ENCODE peak calls at places on chromosomes 12 and 14, in nine cellular contexts. One of them, this sample, is unnamed.

GRCh38 chr12:95790912-95791849 is 617 bp upstream of the NTN4 start:
- DNase-seq in aorta: no peak
- DNase-seq in stimulated activated CD8-positive, alpha-beta memory T cell treated with anti-CD3 and anti-CD28 coated beads, Interleukin-4, amount 100 ng/mL, for 4 hours: no peak
- DNase-seq in ovary: peak
- DNase-seq in upper lobe of right lung: peak
- DNase-seq in AG08395: peak
- DNase-seq in occipital lobe: no peak
- DNase-seq in thoracic aorta: no peak
- DNase-seq in kidney: peak
- DNase-seq in this sample: no peak

GRCh38 chr12:76714415-76714814 is 49.5 kb upstream of the ZDHHC17 start:
- DNase-seq in aorta: no peak
- DNase-seq in stimulated activated CD8-positive, alpha-beta memory T cell treated with anti-CD3 and anti-CD28 coated beads, Interleukin-4, amount 100 ng/mL, for 4 hours: no peak
- DNase-seq in ovary: no peak
- DNase-seq in upper lobe of right lung: no peak
- DNase-seq in AG08395: no peak
- DNase-seq in occipital lobe: no peak
- DNase-seq in thoracic aorta: no peak
- DNase-seq in kidney: no peak
- DNase-seq in this sample: no peak

GRCh38 chr12:30967026-30967425 is 40.5 kb downstream of the TSPAN11 start:
- DNase-seq in aorta: no peak
- DNase-seq in stimulated activated CD8-positive, alpha-beta memory T cell treated with anti-CD3 and anti-CD28 coated beads, Interleukin-4, amount 100 ng/mL, for 4 hours: no peak
- DNase-seq in ovary: no peak
- DNase-seq in upper lobe of right lung: peak
- DNase-seq in AG08395: no peak
- DNase-seq in occipital lobe: no peak
- DNase-seq in thoracic aorta: no peak
- DNase-seq in kidney: peak
- DNase-seq in this sample: no peak

GRCh38 chr14:61662001-61662400 is 33.3 kb upstream of the HIF1A start:
- DNase-seq in aorta: no peak
- DNase-seq in stimulated activated CD8-positive, alpha-beta memory T cell treated with anti-CD3 and anti-CD28 coated beads, Interleukin-4, amount 100 ng/mL, for 4 hours: no peak
- DNase-seq in ovary: no peak
- DNase-seq in upper lobe of right lung: no peak
- DNase-seq in AG08395: no peak
- DNase-seq in occipital lobe: no peak
- DNase-seq in thoracic aorta: no peak
- DNase-seq in kidney: no peak
- DNase-seq in this sample: no peak

GRCh38 chr14:73785834-73786631 is 65.6 kb upstream of the PTGR2 start:
- DNase-seq in aorta: peak
- DNase-seq in stimulated activated CD8-positive, alpha-beta memory T cell treated with anti-CD3 and anti-CD28 coated beads, Interleukin-4, amount 100 ng/mL, for 4 hours: no peak
- DNase-seq in ovary: peak
- DNase-seq in upper lobe of right lung: peak
- DNase-seq in AG08395: peak
- DNase-seq in occipital lobe: peak
- DNase-seq in thoracic aorta: peak
- DNase-seq in kidney: peak
- DNase-seq in this sample: peak

GRCh38 chr12:12786371-12786715 is 884 bp downstream of the APOLD1 start:
- DNase-seq in aorta: no peak
- DNase-seq in stimulated activated CD8-positive, alpha-beta memory T cell treated with anti-CD3 and anti-CD28 coated beads, Interleukin-4, amount 100 ng/mL, for 4 hours: no peak
- DNase-seq in ovary: no peak
- DNase-seq in upper lobe of right lung: no peak
- DNase-seq in AG08395: no peak
- DNase-seq in occipital lobe: no peak
- DNase-seq in thoracic aorta: no peak
- DNase-seq in kidney: no peak
- DNase-seq in this sample: no peak

GRCh38 chr14:69005432-69006148 is 26.5 kb upstream of the ACTN1 start:
- DNase-seq in aorta: peak
- DNase-seq in stimulated activated CD8-positive, alpha-beta memory T cell treated with anti-CD3 and anti-CD28 coated beads, Interleukin-4, amount 100 ng/mL, for 4 hours: no peak
- DNase-seq in ovary: peak
- DNase-seq in upper lobe of right lung: no peak
- DNase-seq in AG08395: peak
- DNase-seq in occipital lobe: peak
- DNase-seq in thoracic aorta: peak
- DNase-seq in kidney: peak
- DNase-seq in this sample: no peak

GRCh38 chr14:76236172-76237130 is 84.7 kb downstream of the GPATCH2L start:
- DNase-seq in aorta: no peak
- DNase-seq in stimulated activated CD8-positive, alpha-beta memory T cell treated with anti-CD3 and anti-CD28 coated beads, Interleukin-4, amount 100 ng/mL, for 4 hours: no peak
- DNase-seq in ovary: no peak
- DNase-seq in upper lobe of right lung: no peak
- DNase-seq in AG08395: peak
- DNase-seq in occipital lobe: no peak
- DNase-seq in thoracic aorta: no peak
- DNase-seq in kidney: no peak
- DNase-seq in this sample: no peak

GRCh38 chr12:128779901-128780300 is 43.9 kb downstream of the SLC15A4 start:
- DNase-seq in aorta: no peak
- DNase-seq in stimulated activated CD8-positive, alpha-beta memory T cell treated with anti-CD3 and anti-CD28 coated beads, Interleukin-4, amount 100 ng/mL, for 4 hours: no peak
- DNase-seq in ovary: no peak
- DNase-seq in upper lobe of right lung: no peak
- DNase-seq in AG08395: no peak
- DNase-seq in occipital lobe: no peak
- DNase-seq in thoracic aorta: no peak
- DNase-seq in kidney: no peak
- DNase-seq in this sample: no peak

GRCh38 chr12:45232771-45233372 is 17.0 kb downstream of the ANO6 start:
- DNase-seq in aorta: peak
- DNase-seq in stimulated activated CD8-positive, alpha-beta memory T cell treated with anti-CD3 and anti-CD28 coated beads, Interleukin-4, amount 100 ng/mL, for 4 hours: no peak
- DNase-seq in ovary: peak
- DNase-seq in upper lobe of right lung: no peak
- DNase-seq in AG08395: peak
- DNase-seq in occipital lobe: peak
- DNase-seq in thoracic aorta: peak
- DNase-seq in kidney: no peak
- DNase-seq in this sample: no peak

GRCh38 chr12:114655934-114656697 is 27.9 kb downstream of the TBX3 start:
- DNase-seq in aorta: no peak
- DNase-seq in stimulated activated CD8-positive, alpha-beta memory T cell treated with anti-CD3 and anti-CD28 coated beads, Interleukin-4, amount 100 ng/mL, for 4 hours: no peak
- DNase-seq in ovary: peak
- DNase-seq in upper lobe of right lung: no peak
- DNase-seq in AG08395: no peak
- DNase-seq in occipital lobe: no peak
- DNase-seq in thoracic aorta: no peak
- DNase-seq in kidney: no peak
- DNase-seq in this sample: no peak

GRCh38 chr12:11727133-11727664 is 77.7 kb downstream of the ETV6 start:
- DNase-seq in aorta: no peak
- DNase-seq in stimulated activated CD8-positive, alpha-beta memory T cell treated with anti-CD3 and anti-CD28 coated beads, Interleukin-4, amount 100 ng/mL, for 4 hours: no peak
- DNase-seq in ovary: no peak
- DNase-seq in upper lobe of right lung: no peak
- DNase-seq in AG08395: no peak
- DNase-seq in occipital lobe: peak
- DNase-seq in thoracic aorta: no peak
- DNase-seq in kidney: no peak
- DNase-seq in this sample: no peak

GRCh38 chr14:106308839-106309389 is 782.5 kb downstream of the TMEM121 start:
- DNase-seq in aorta: peak
- DNase-seq in stimulated activated CD8-positive, alpha-beta memory T cell treated with anti-CD3 and anti-CD28 coated beads, Interleukin-4, amount 100 ng/mL, for 4 hours: peak
- DNase-seq in ovary: no peak
- DNase-seq in upper lobe of right lung: peak
- DNase-seq in AG08395: no peak
- DNase-seq in occipital lobe: no peak
- DNase-seq in thoracic aorta: no peak
- DNase-seq in kidney: peak
- DNase-seq in this sample: no peak

GRCh38 chr12:110224379-110225304 is 56.4 kb upstream of the ATP2A2 start:
- DNase-seq in aorta: no peak
- DNase-seq in stimulated activated CD8-positive, alpha-beta memory T cell treated with anti-CD3 and anti-CD28 coated beads, Interleukin-4, amount 100 ng/mL, for 4 hours: no peak
- DNase-seq in ovary: no peak
- DNase-seq in upper lobe of right lung: no peak
- DNase-seq in AG08395: peak
- DNase-seq in occipital lobe: peak
- DNase-seq in thoracic aorta: no peak
- DNase-seq in kidney: no peak
- DNase-seq in this sample: no peak

GRCh38 chr14:38721822-38722431 is 381.1 kb downstream of the SEC23A start:
- DNase-seq in aorta: peak
- DNase-seq in stimulated activated CD8-positive, alpha-beta memory T cell treated with anti-CD3 and anti-CD28 coated beads, Interleukin-4, amount 100 ng/mL, for 4 hours: no peak
- DNase-seq in ovary: no peak
- DNase-seq in upper lobe of right lung: no peak
- DNase-seq in AG08395: peak
- DNase-seq in occipital lobe: peak
- DNase-seq in thoracic aorta: no peak
- DNase-seq in kidney: no peak
- DNase-seq in this sample: peak

GRCh38 chr14:51792819-51793218 is 67.6 kb upstream of the GNG2 start:
- DNase-seq in aorta: no peak
- DNase-seq in stimulated activated CD8-positive, alpha-beta memory T cell treated with anti-CD3 and anti-CD28 coated beads, Interleukin-4, amount 100 ng/mL, for 4 hours: no peak
- DNase-seq in ovary: no peak
- DNase-seq in upper lobe of right lung: no peak
- DNase-seq in AG08395: peak
- DNase-seq in occipital lobe: no peak
- DNase-seq in thoracic aorta: no peak
- DNase-seq in kidney: no peak
- DNase-seq in this sample: no peak

GRCh38 chr14:105281354-105282097 is 19.3 kb downstream of the BRF1 start:
- DNase-seq in aorta: no peak
- DNase-seq in stimulated activated CD8-positive, alpha-beta memory T cell treated with anti-CD3 and anti-CD28 coated beads, Interleukin-4, amount 100 ng/mL, for 4 hours: no peak
- DNase-seq in ovary: no peak
- DNase-seq in upper lobe of right lung: no peak
- DNase-seq in AG08395: peak
- DNase-seq in occipital lobe: peak
- DNase-seq in thoracic aorta: no peak
- DNase-seq in kidney: no peak
- DNase-seq in this sample: peak

GRCh38 chr12:111425655-111426054 is 19.9 kb downstream of the SH2B3 start:
- DNase-seq in aorta: no peak
- DNase-seq in stimulated activated CD8-positive, alpha-beta memory T cell treated with anti-CD3 and anti-CD28 coated beads, Interleukin-4, amount 100 ng/mL, for 4 hours: no peak
- DNase-seq in ovary: no peak
- DNase-seq in upper lobe of right lung: no peak
- DNase-seq in AG08395: no peak
- DNase-seq in occipital lobe: no peak
- DNase-seq in thoracic aorta: no peak
- DNase-seq in kidney: no peak
- DNase-seq in this sample: no peak

GRCh38 chr12:110199360-110200123 is 75.4 kb downstream of the IFT81 start:
- DNase-seq in aorta: no peak
- DNase-seq in stimulated activated CD8-positive, alpha-beta memory T cell treated with anti-CD3 and anti-CD28 coated beads, Interleukin-4, amount 100 ng/mL, for 4 hours: no peak
- DNase-seq in ovary: no peak
- DNase-seq in upper lobe of right lung: no peak
- DNase-seq in AG08395: peak
- DNase-seq in occipital lobe: no peak
- DNase-seq in thoracic aorta: no peak
- DNase-seq in kidney: no peak
- DNase-seq in this sample: no peak

GRCh38 chr14:65594153-65594881 is 181.8 kb downstream of the FUT8 start:
- DNase-seq in aorta: no peak
- DNase-seq in stimulated activated CD8-positive, alpha-beta memory T cell treated with anti-CD3 and anti-CD28 coated beads, Interleukin-4, amount 100 ng/mL, for 4 hours: no peak
- DNase-seq in ovary: no peak
- DNase-seq in upper lobe of right lung: no peak
- DNase-seq in AG08395: no peak
- DNase-seq in occipital lobe: no peak
- DNase-seq in thoracic aorta: no peak
- DNase-seq in kidney: peak
- DNase-seq in this sample: no peak

GRCh38 chr14:88793259-88793625 is 489 bp upstream of the EML5 start:
- DNase-seq in aorta: no peak
- DNase-seq in stimulated activated CD8-positive, alpha-beta memory T cell treated with anti-CD3 and anti-CD28 coated beads, Interleukin-4, amount 100 ng/mL, for 4 hours: no peak
- DNase-seq in ovary: no peak
- DNase-seq in upper lobe of right lung: no peak
- DNase-seq in AG08395: no peak
- DNase-seq in occipital lobe: peak
- DNase-seq in thoracic aorta: no peak
- DNase-seq in kidney: no peak
- DNase-seq in this sample: no peak

This sample was measured in anterior cingulate cortex.